ENCODE peak calls at places on chromosome 13, in nine cellular contexts. A is left ventricle myocardium inferior, T is fibroblast of lung, C is heart left ventricle, I is IMR-90, V is thoracic aorta, O is ovary, F is choroid plexus epithelial cell, Y is uterus. J is an unnamed sample.

GRCh38 chr13:76741624-76742023 is 144.6 kb downstream of the KCTD12 start:
- DNase-seq in V (no peak), I (peak), C (no peak), O (no peak), A (no peak), F (no peak), Y (no peak), T (no peak), J (no peak)

GRCh38 chr13:113597386-113598080 is 13.0 kb downstream of the TFDP1 start:
- DNase-seq in O (peak), F (no peak), C (no peak), V (no peak), T (no peak), A (peak), I (no peak), Y (no peak), J (no peak)

GRCh38 chr13:110397445-110397844 is 90.4 kb downstream of the COL4A2 start:
- DNase-seq in V (no peak), I (peak), Y (peak), C (peak), A (no peak), O (peak), F (peak), T (peak), J (peak)

GRCh38 chr13:47478985-47479384 is 522.1 kb downstream of the SUCLA2 start:
- DNase-seq in A (peak), F (no peak), Y (no peak), O (no peak), V (no peak), I (no peak), T (peak), C (no peak), J (peak)

GRCh38 chr13:54890976-54891375 is 1862.4 kb downstream of the OLFM4 start:
- DNase-seq in O (no peak), V (no peak), I (no peak), C (no peak), Y (no peak), T (no peak), A (no peak), F (no peak), J (no peak)

GRCh38 chr13:39776439-39776838 is 121.0 kb downstream of the COG6 start:
- DNase-seq in F (peak), I (peak), A (no peak), C (no peak), Y (no peak), O (no peak), T (peak), V (no peak), J (peak)

GRCh38 chr13:41001695-41002094 is 17.4 kb downstream of the ELF1 start:
- DNase-seq in V (no peak), C (no peak), T (no peak), F (no peak), Y (no peak), I (no peak), O (no peak), A (no peak), J (no peak)

GRCh38 chr13:30364133-30364532 is 56.8 kb upstream of the KATNAL1 start:
- DNase-seq in Y (no peak), O (no peak), F (no peak), A (no peak), C (no peak), V (no peak), T (no peak), I (peak), J (no peak)

GRCh38 chr13:93505104-93505952 is 278.7 kb downstream of the GPC6 start:
- DNase-seq in I (peak), F (peak), Y (no peak), V (no peak), A (no peak), T (peak), O (no peak), C (no peak), J (peak)

GRCh38 chr13:51805313-51805712 is 1.4 kb upstream of the DHRS12 start:
- DNase-seq in A (no peak), C (no peak), T (no peak), F (no peak), O (no peak), I (no peak), V (no peak), Y (no peak), J (no peak)

GRCh38 chr13:37531054-37531453 is 67.5 kb downstream of the POSTN start:
- DNase-seq in V (no peak), Y (no peak), F (peak), C (no peak), A (no peak), T (no peak), O (no peak), I (peak), J (no peak)

GRCh38 chr13:110365876-110366275 is 58.8 kb downstream of the COL4A2 start:
- DNase-seq in T (no peak), C (no peak), A (no peak), F (peak), Y (no peak), O (no peak), V (no peak), I (no peak), J (no peak)

GRCh38 chr13:79070343-79070974 is 335.6 kb downstream of the RBM26 start:
- DNase-seq in A (no peak), Y (no peak), F (no peak), T (no peak), C (no peak), O (no peak), V (no peak), I (no peak), J (no peak)

GRCh38 chr13:61039302-61039701 is 376.3 kb downstream of the PCDH20 start:
- DNase-seq in I (no peak), V (no peak), Y (no peak), A (no peak), F (no peak), T (no peak), C (no peak), O (no peak), J (no peak)

GRCh38 chr13:41085961-41086360 is 24.7 kb downstream of the WBP4 start:
- DNase-seq in Y (no peak), O (no peak), T (no peak), F (no peak), I (no peak), C (no peak), A (no peak), V (no peak), J (no peak)

GRCh38 chr13:34156841-34157365 is 339.0 kb downstream of the RFC3 start:
- DNase-seq in Y (peak), I (peak), F (peak), V (peak), T (peak), O (peak), A (peak), C (peak), J (peak)

GRCh38 chr13:108926848-108927247 is 297.4 kb downstream of the MYO16 start:
- DNase-seq in O (no peak), Y (no peak), I (no peak), T (no peak), A (no peak), C (no peak), F (no peak), V (no peak), J (no peak)

GRCh38 chr13:109369357-109370052 is 416.9 kb downstream of the IRS2 start:
- DNase-seq in O (no peak), T (no peak), A (no peak), V (no peak), C (no peak), F (no peak), Y (no peak), I (no peak), J (no peak)

GRCh38 chr13:52405767-52406494 is at the start of gene THSD1:
- DNase-seq in A (peak), T (peak), Y (peak), F (peak), O (peak), C (peak), V (no peak), I (peak), J (peak)

GRCh38 chr13:31775686-31776085 is 36.4 kb downstream of the RXFP2 start:
- DNase-seq in T (no peak), C (peak), F (no peak), I (no peak), V (no peak), Y (no peak), O (no peak), A (peak), J (no peak)

GRCh38 chr13:46567671-46568070 is 14.7 kb downstream of the LRCH1 start:
- DNase-seq in T (no peak), F (no peak), C (no peak), V (no peak), A (no peak), O (no peak), I (no peak), Y (no peak), J (no peak)

GRCh38 chr13:113458218-113459065 is 5.2 kb upstream of the ADPRHL1 start:
- DNase-seq in A (no peak), O (no peak), Y (no peak), F (peak), I (peak), T (peak), V (no peak), C (peak), J (no peak)

GRCh38 chr13:107099661-107100060 is 531.7 kb upstream of the ARGLU1 start:
- DNase-seq in C (no peak), I (peak), V (no peak), O (no peak), A (no peak), Y (no peak), T (peak), F (peak), J (peak)

GRCh38 chr13:106762711-106763110 is 194.8 kb upstream of the ARGLU1 start:
- DNase-seq in T (no peak), Y (no peak), O (no peak), I (no peak), F (no peak), C (no peak), V (no peak), A (no peak), J (no peak)

DNA sequence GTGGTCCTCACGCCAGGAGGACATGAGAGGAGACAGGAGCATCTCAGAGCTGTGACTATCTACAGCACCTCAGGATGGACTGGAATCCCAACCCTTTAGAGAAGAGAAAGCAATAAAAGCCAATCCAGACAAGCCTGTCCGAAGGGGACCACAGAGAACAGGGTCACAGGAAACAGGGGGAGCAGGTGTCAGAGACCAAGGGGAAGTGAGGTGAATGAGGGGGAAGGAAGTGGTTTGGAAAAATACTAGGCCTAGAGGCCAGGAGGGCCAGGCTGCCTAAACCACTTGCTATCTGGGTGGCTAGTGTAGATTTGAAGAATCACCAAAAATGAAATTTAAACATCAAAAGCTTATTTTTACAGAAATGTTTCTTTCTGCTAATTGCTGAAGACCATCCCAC is 16.2 kb downstream of the TMTC4 start:
- DNase-seq in C (no peak), A (no peak), F (no peak), I (no peak), O (no peak), V (no peak), Y (no peak), T (no peak), J (no peak)
- H3K4me3 ChIP-seq in C (no peak), A (no peak), F (no peak), I (no peak), O (no peak), V (no peak), Y (no peak), T (no peak), J (no peak)

GRCh38 chr13:72146816-72147215 is 279.8 kb upstream of the DACH1 start:
- DNase-seq in Y (no peak), O (no peak), A (no peak), V (no peak), T (no peak), F (no peak), C (no peak), I (no peak), J (no peak)

GRCh38 chr13:72151241-72151640 is 284.2 kb upstream of the DACH1 start:
- DNase-seq in F (peak), T (peak), Y (no peak), C (no peak), I (no peak), V (no peak), A (no peak), O (no peak), J (peak)

GRCh38 chr13:72145383-72145782 is 278.4 kb upstream of the DACH1 start:
- DNase-seq in Y (no peak), I (no peak), T (no peak), A (no peak), C (no peak), V (no peak), O (no peak), F (peak), J (no peak)

GRCh38 chr13:72149701-72150100 is 282.7 kb upstream of the DACH1 start:
- DNase-seq in O (no peak), I (no peak), Y (no peak), C (no peak), A (no peak), F (no peak), V (no peak), T (no peak), J (no peak)

GRCh38 chr13:72150502-72150901 is 283.5 kb upstream of the DACH1 start:
- DNase-seq in V (no peak), O (no peak), F (no peak), T (no peak), C (no peak), A (no peak), I (no peak), Y (no peak), J (no peak)
- TF ChIP-seq CTCF in V (no peak), O (no peak), F (no peak), T (no peak), C (no peak), A (no peak), I (no peak), Y (no peak), J (no peak)

GRCh38 chr13:98656223-98656622 is 79.3 kb upstream of the STK24 start:
- DNase-seq in O (no peak), Y (no peak), A (no peak), T (no peak), C (no peak), I (no peak), F (no peak), V (no peak), J (no peak)

GRCh38 chr13:98653471-98653985 is 76.6 kb upstream of the STK24 start:
- DNase-seq in Y (peak), T (peak), V (peak), A (peak), O (peak), F (peak), I (peak), C (peak), J (peak)

GRCh38 chr13:98658131-98658530 is 81.2 kb upstream of the STK24 start:
- DNase-seq in O (no peak), V (no peak), A (no peak), T (no peak), F (no peak), C (peak), Y (no peak), I (no peak), J (peak)

GRCh38 chr13:98652721-98653470 is 76.0 kb upstream of the STK24 start:
- DNase-seq in T (no peak), C (no peak), Y (no peak), A (no peak), I (no peak), F (no peak), O (no peak), V (no peak), J (no peak)

GRCh38 chr13:98657506-98658085 is 80.7 kb upstream of the STK24 start:
- DNase-seq in C (no peak), Y (no peak), V (no peak), I (no peak), O (no peak), A (no peak), F (no peak), T (no peak), J (no peak)
- H3K4me3 ChIP-seq in C (peak), Y (no peak), V (no peak), I (no peak), O (no peak), A (no peak), F (no peak), T (no peak), J (no peak)

GRCh38 chr13:95301135-95301946 is at the start of gene ABCC4:
- DNase-seq in T (peak), C (peak), I (peak), A (peak), Y (peak), F (peak), V (no peak), O (peak), J (peak)

GRCh38 chr13:95298169-95298940 is 2.9 kb downstream of the ABCC4 start:
- DNase-seq in O (no peak), C (no peak), V (no peak), A (no peak), F (no peak), Y (no peak), T (no peak), I (no peak), J (peak)

GRCh38 chr13:95298971-95299627 is 2.2 kb downstream of the ABCC4 start:
- DNase-seq in T (peak), C (no peak), I (peak), O (no peak), F (peak), V (no peak), A (no peak), Y (no peak), J (peak)

GRCh38 chr13:95301947-95302386 is 716 bp upstream of the ABCC4 start:
- DNase-seq in Y (no peak), V (no peak), C (no peak), F (no peak), T (peak), A (no peak), O (no peak), I (no peak), J (no peak)

GRCh38 chr13:95300625-95301134 is 571 bp downstream of the ABCC4 start:
- DNase-seq in C (peak), A (peak), F (peak), Y (peak), O (peak), V (no peak), T (peak), I (peak), J (peak)
- TF ChIP-seq CTCF in C (peak), A (no peak), F (peak), Y (no peak), O (no peak), V (no peak), T (peak), I (peak), J (no peak)

DNA sequence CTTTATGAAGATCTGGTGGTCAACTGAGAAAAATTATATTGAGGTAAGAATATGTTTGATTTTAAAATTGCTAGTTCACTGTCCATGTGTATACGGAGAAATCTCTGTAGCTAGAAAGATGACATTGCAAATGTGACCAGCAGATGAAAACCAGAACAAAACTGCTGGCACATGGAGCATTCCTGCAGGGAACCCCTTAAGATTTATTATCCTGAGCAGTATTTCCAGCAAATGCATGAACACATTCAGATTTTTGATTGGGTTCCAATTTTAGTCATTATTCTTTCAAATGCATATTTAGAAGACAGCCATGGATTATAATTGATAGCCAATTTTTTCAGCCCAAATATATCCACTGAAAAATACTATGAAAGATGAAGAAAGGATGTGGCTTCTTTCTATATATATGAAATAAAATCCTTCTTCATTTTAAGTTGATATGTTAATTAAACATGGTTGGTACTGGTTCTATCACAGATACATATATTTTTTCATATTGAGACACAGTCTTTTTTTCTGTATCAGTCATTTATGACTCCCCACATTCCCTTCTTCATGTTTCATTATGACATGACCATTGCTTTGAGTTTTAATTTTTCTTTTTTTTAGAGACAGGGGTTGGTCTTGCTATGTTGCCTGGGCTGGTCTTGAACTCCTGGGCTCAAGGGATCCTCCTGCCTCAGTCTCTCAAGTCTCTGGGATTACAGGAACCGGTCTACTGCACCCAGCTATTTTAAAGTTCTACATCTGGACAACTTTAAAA is 376.6 kb downstream of the KLF12 start:
- DNase-seq in O (no peak), C (no peak), T (no peak), I (no peak), Y (no peak), F (no peak), V (no peak), A (no peak), J (no peak)
- H3K4me3 ChIP-seq in O (no peak), C (no peak), T (no peak), I (no peak), Y (no peak), F (no peak), V (no peak), A (no peak), J (no peak)

GRCh38 chr13:45278096-45278645 is 62.8 kb downstream of the TPT1 start:
- DNase-seq in O (no peak), V (no peak), F (peak), A (no peak), C (no peak), I (no peak), Y (no peak), T (peak), J (no peak)

GRCh38 chr13:45276887-45277286 is 64.1 kb downstream of the TPT1 start:
- DNase-seq in C (no peak), T (no peak), Y (no peak), O (no peak), I (no peak), V (no peak), A (no peak), F (no peak), J (no peak)

GRCh38 chr13:45282994-45283393 is 58.0 kb downstream of the TPT1 start:
- DNase-seq in C (no peak), A (no peak), V (no peak), O (no peak), T (no peak), Y (no peak), I (no peak), F (no peak), J (no peak)

DNA sequence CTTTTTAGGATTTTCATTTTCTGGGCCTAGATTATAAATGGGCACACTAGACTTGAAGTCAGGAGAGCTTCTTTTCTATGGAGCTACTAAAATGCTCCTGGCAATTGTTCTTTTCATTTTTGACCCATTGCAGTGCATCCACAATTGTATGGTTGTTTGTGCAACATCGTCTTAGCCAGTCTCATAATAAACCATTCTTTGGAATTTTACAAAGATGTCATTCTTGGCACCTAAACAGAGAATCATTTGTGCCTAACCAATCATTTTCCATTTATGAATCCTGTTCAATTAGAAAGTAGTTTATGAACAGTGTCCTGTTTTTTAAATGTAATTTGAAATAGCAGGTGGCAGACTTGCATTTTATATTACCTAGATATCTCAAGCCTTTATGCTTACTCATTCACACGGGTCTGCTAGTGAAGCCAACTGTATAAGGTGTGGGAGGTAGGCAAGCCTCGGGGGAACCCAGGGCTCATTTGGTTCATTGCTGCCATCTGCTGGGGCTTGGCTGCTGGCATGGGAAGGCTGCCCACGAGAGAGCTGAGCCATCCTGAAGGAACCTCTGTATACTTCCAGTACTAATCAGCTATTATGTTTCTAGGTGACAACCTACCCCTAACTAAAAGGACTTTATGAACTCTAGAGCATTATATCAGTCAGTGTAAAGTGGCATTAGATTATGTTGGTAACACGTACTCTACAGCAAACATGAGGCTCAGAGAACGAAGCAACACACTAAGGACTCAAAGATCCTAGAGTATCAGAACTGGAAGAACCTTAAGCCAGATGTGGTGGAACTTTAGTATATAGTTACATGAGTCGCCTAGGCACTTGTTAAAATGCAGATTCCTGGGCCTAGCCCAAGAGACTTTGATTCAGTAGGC is 60.0 kb downstream of the TPT1 start:
- DNase-seq in T (peak), O (peak), Y (peak), I (peak), C (peak), F (peak), A (peak), V (peak), J (peak)
- TF ChIP-seq CTCF in T (peak), O (no peak), Y (peak), I (peak), C (peak), F (peak), A (peak), V (peak), J (peak)